ENCODE peak calls at places on chromosome 7, in five cellular contexts. J is transverse colon, H is cardiac fibroblast, Z is Panc1, N is MCF 10A. X is an unnamed sample.

GRCh38 chr7:159099711-159100231 is 44.9 kb downstream of the VIPR2 start:
- DNase-seq in J (peak), H (no peak), Z (no peak), N (no peak), X (no peak)

GRCh38 chr7:132386249-132386681 is 190.0 kb downstream of the PLXNA4 start:
- DNase-seq in J (peak), H (no peak), Z (no peak), N (no peak), X (no peak)

GRCh38 chr7:77985974-77986339 is 187.4 kb downstream of the PHTF2 start:
- DNase-seq in J (no peak), H (no peak), Z (no peak), N (no peak), X (peak)

GRCh38 chr7:21507627-21508343 is 35.1 kb upstream of the DNAH11 start:
- DNase-seq in J (peak), H (peak), Z (no peak), N (peak), X (peak)

GRCh38 chr7:133419036-133419435 is 166.2 kb downstream of the EXOC4 start:
- DNase-seq in J (no peak), H (no peak), Z (no peak), N (no peak), X (no peak)

GRCh38 chr7:136640977-136641376 is 227.5 kb upstream of the CHRM2 start:
- DNase-seq in J (no peak), H (no peak), Z (no peak), N (no peak), X (no peak)

GRCh38 chr7:124810605-124811004 is 45.0 kb upstream of the GPR37 start:
- DNase-seq in J (no peak), H (no peak), Z (no peak), N (no peak), X (no peak)

GRCh38 chr7:43629857-43630256 is 46.9 kb downstream of the STK17A start:
- DNase-seq in J (no peak), H (no peak), Z (no peak), N (no peak), X (no peak)

GRCh38 chr7:14691034-14691433 is 211.5 kb downstream of the DGKB start:
- DNase-seq in J (no peak), H (no peak), Z (no peak), N (no peak), X (no peak)

GRCh38 chr7:98054585-98054984 is 52.1 kb upstream of the LMTK2 start:
- DNase-seq in J (no peak), H (no peak), Z (no peak), N (peak), X (no peak)

GRCh38 chr7:51591223-51591622 is 274.6 kb upstream of the COBL start:
- DNase-seq in J (no peak), H (no peak), Z (no peak), N (no peak), X (no peak)

GRCh38 chr7:142418316-142418715 is 160.5 kb upstream of the PRSS58 start:
- DNase-seq in J (no peak), H (no peak), Z (no peak), N (no peak), X (no peak)

GRCh38 chr7:26199301-26200112 is 1.0 kb downstream of the HNRNPA2B1 start:
- DNase-seq in J (peak), H (peak), Z (no peak), N (peak), X (no peak)

GRCh38 chr7:65441010-65441409 is 67.4 kb downstream of the ZNF92 start:
- DNase-seq in J (no peak), H (peak), Z (no peak), N (peak), X (peak)

GRCh38 chr7:107396990-107397389 is 72.9 kb upstream of the GPR22 start:
- DNase-seq in J (no peak), H (peak), Z (no peak), N (peak), X (no peak)

GRCh38 chr7:75884401-75884800 is 5.6 kb downstream of the RHBDD2 start:
- DNase-seq in J (peak), H (no peak), Z (no peak), N (no peak), X (no peak)

GRCh38 chr7:83148776-83149175 is 13.9 kb downstream of the PCLO start:
- DNase-seq in J (no peak), H (peak), Z (no peak), N (peak), X (peak)

GRCh38 chr7:130486114-130486962 is 5.5 kb upstream of the MEST start:
- DNase-seq in J (peak), H (peak), Z (peak), N (peak), X (peak)

DNA sequence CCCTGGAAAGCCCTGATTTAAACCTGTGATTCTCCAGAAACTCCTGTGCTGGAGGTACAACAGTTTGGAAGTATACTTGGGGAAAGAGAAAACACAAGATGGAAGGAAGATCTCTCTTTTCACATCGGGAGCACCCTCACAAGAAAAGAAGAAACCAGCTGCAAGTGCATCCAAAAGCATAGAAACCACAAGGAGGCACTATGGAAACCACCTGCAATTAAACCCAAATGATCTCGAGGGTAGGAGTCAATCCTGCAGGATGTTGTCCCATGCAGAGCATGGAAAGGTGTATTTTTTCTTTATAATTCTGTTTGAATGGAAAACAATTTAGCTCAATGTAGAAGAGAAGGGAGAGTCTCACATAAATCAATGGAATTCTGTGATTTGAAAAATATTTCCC is 210.5 kb downstream of the TWIST1 start:
- DNase-seq in J (no peak), H (peak), Z (no peak), N (no peak), X (peak)
- TF ChIP-seq CTCF in J (no peak), H (no peak), Z (peak), N (no peak), X (peak)

DNA sequence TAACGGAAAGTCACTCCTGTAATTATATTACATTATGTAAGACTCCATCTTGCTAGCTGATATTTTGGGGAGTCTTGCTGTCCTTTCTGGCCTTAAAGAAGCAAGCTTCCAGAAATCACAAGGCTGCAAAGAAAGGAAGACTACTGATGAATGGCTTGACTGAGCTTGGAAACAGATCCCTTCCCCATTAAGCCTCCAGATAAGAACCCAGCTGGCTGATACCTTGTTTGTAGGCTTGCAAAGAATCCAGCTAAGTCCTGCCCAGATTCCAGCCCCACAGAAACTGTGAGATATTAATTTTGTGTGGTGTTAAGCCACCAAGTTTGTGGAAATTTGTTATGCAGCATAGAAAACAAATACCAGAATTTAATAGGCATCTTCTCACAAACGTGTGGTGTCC is 49.9 kb upstream of the TMEM106B start:
- DNase-seq in J (no peak), H (no peak), Z (no peak), N (no peak), X (no peak)
- TF ChIP-seq CTCF in J (no peak), H (no peak), Z (no peak), N (no peak), X (no peak)

DNA sequence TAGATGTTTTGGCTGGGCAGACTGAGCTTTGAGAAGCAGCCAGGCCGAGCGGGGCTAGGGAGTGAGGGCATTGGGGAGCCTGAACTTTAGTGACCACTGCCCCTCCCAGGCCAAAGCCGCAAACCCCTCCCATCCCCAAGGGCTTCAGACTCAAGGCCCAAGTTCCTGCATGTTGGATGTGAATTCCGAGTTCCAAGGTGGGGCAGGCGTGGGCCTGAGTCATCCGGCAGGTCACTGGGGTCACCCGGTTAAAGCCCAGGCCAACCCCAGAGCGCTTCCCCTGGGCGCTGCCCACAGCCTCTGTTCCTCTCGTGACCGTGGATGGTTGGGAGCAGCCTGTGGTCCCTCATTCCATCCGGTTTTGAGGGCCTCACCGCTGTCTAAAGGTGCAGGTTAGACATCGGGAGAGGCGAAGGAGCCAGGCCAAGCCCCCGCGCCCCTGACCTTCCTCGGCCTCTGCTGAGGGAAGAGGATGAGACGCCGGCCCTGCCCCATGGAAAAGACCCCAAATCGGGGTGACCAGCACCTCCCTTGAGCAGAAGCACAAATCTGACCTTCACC is 6.9 kb upstream of the PDGFA start:
- DNase-seq in J (no peak), H (no peak), Z (no peak), N (peak), X (no peak)
- TF ChIP-seq CTCF in J (no peak), H (no peak), Z (no peak), N (no peak), X (no peak)

GRCh38 chr7:31058122-31058521 is 6.0 kb downstream of the ADCYAP1R1 start:
- DNase-seq in J (no peak), H (no peak), Z (no peak), N (peak), X (no peak)

GRCh38 chr7:31061185-31061584 is 9.1 kb downstream of the ADCYAP1R1 start:
- DNase-seq in J (no peak), H (no peak), Z (no peak), N (no peak), X (no peak)

GRCh38 chr7:31056775-31057346 is 4.8 kb downstream of the ADCYAP1R1 start:
- DNase-seq in J (no peak), H (no peak), Z (no peak), N (peak), X (no peak)

GRCh38 chr7:31058688-31059087 is 6.6 kb downstream of the ADCYAP1R1 start:
- DNase-seq in J (no peak), H (no peak), Z (no peak), N (no peak), X (no peak)

DNA sequence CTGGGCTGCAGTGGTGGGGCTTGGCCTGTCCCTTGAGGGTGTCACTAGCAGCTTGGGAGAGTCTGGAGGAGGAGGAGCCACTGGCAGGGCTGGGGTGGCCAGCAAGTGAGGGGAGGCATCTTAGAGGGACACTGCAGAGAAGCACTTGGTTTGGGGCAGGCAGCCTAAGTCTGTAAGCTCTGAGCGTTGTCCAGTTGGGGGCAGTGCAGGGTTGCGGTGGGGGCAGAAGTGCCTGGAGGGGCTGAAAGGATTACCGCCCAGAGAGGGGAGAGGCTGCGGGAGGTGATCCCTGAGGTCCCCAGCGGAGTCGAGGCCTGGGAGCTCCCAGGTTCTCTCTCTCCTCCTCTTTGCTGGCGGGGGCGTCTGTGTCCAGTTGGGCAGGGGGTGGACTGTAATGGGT is 7.4 kb downstream of the ADCYAP1R1 start:
- DNase-seq in J (no peak), H (no peak), Z (no peak), N (no peak), X (no peak)
- TF ChIP-seq CTCF in J (no peak), H (no peak), Z (peak), N (no peak), X (peak)

GRCh38 chr7:2921748-2922147 is 77.6 kb upstream of the GNA12 start:
- DNase-seq in J (no peak), H (no peak), Z (no peak), N (no peak), X (peak)
- TF ChIP-seq CTCF in J (no peak), H (peak), Z (no peak), N (no peak), X (peak)

DNA sequence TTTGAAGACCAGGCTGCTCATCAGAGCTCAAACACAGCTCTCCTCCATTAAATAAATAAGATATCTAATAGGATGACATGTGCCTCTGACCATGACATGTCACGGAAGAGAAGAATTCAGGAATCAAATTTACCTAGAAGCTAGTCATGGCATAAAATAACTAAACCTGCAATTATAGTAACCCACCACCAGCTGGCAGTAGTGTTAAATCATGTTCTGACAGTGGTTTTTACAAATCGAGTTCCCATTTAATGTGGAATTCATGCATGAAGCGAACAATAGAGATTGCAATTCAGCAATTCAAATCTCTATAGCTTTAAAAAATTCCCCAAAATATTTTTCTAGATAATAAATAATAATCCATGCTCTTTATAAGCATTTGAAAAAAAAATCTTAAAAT is 74.6 kb upstream of the IKZF1 start:
- DNase-seq in J (no peak), H (peak), Z (no peak), N (peak), X (peak)
- TF ChIP-seq CTCF in J (peak), H (peak), Z (peak), N (peak), X (peak)

DNA sequence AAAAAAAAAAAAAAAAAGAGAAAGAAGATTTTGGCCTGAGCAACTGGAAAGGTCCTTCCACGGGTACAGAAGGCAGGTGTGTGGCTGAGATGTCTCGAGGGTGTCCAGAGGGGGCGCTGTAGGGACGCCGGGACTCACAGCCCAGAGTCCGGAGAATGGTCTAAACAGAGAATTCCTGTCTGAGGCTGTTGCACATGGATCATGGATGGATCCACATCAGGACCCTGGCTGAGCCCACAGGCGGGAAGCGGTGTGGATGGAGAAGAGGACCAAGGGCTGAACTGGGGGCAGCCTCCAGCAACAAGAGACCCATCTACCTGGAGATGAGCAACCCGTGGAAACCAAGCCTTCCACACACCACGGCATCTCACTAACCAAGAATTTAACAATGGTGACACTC is 55.0 kb downstream of the PKD1L1 start:
- DNase-seq in J (no peak), H (no peak), Z (no peak), N (peak), X (no peak)
- TF ChIP-seq CTCF in J (no peak), H (peak), Z (no peak), N (peak), X (peak)